ENCODE peak calls at places on chromosomes 1 and 21, in six cellular contexts. M is testis, O is kidney, G is uterus, A is heart right ventricle, V is suprapubic skin. Y is an unnamed sample.

GRCh38 chr1:242008788-242009500 is 10.0 kb upstream of the MAP1LC3C start:
- DNase-seq in M (no peak), O (no peak), G (peak), A (no peak), V (peak), Y (no peak)

GRCh38 chr21:41675574-41675973 is 91.3 kb downstream of the RIPK4 start:
- DNase-seq in M (no peak), O (no peak), G (no peak), A (no peak), V (peak), Y (no peak)

GRCh38 chr1:235703516-235703915 is 53.9 kb upstream of the GNG4 start:
- DNase-seq in M (no peak), O (no peak), G (no peak), A (no peak), V (no peak), Y (no peak)

GRCh38 chr1:170461762-170462384 is 70.1 kb upstream of the GORAB start:
- DNase-seq in M (peak), O (no peak), G (no peak), A (no peak), V (no peak), Y (no peak)

GRCh38 chr1:156336242-156336641 is 1.9 kb downstream of the CCT3 start:
- DNase-seq in M (no peak), O (no peak), G (no peak), A (no peak), V (no peak), Y (no peak)

GRCh38 chr1:167430134-167430848 is 88.0 kb downstream of the CD247 start:
- DNase-seq in M (no peak), O (no peak), G (no peak), A (no peak), V (no peak), Y (no peak)

GRCh38 chr1:57696904-57697303 is 273.0 kb upstream of the DAB1 start:
- DNase-seq in M (no peak), O (no peak), G (no peak), A (no peak), V (no peak), Y (no peak)

GRCh38 chr1:22944656-22945055 is 28.0 kb downstream of the LACTBL1 start:
- DNase-seq in M (no peak), O (no peak), G (no peak), A (no peak), V (peak), Y (no peak)

GRCh38 chr1:176567190-176567794 is 104.3 kb downstream of the PAPPA2 start:
- DNase-seq in M (no peak), O (no peak), G (no peak), A (no peak), V (no peak), Y (no peak)

GRCh38 chr1:27522148-27522859 is 32.3 kb upstream of the WASF2 start:
- DNase-seq in M (no peak), O (no peak), G (no peak), A (no peak), V (peak), Y (peak)

GRCh38 chr1:234162661-234163060 is 210.6 kb upstream of the COA6 start:
- DNase-seq in M (no peak), O (no peak), G (no peak), A (no peak), V (no peak), Y (no peak)

GRCh38 chr1:110672753-110673108 is 2.0 kb downstream of the KCNA3 start:
- DNase-seq in M (no peak), O (no peak), G (no peak), A (no peak), V (no peak), Y (no peak)
- H3K4me3 ChIP-seq in M (no peak), O (no peak), G (no peak), A (peak), V (peak), Y (peak)

DNA sequence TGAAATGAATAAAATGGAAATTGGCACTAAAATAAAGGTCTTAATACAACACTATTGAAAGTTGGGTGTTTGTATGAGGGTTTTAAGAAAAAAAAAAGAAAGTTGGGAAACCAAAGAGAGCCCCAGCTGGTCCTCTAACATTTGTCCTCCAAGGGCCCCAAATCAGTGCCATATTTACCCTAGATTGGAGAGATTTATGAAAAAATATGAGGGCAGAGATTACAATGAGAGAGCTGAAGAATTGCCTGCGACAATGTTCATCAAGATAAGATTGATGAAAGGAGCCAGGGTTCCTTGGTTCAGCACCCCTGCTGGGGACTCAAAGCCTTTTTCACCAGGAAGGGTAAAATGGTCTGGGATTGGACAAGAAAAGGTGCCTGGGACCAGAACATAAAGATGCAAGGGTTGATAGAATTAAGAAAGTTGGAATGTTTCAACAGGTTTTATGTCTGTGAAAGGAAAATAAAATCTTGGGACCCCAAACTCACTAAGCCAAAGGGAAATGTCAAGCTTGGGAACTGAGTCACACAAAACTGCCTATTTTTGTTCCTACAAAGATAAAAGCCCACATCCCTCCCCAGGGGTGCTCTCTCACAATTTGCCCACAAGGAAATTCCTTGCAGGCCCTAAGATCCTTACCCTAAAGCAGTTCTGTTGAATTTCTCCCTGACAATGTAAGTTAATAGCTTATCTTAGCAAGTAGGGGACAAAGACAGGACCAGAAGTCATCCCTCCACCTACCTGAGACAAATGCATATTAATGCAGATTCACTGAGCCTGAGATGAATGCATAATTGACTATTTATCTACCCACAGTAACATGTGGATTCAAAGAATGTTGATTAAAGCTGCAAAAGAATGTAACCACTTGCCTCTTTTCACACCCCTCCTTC is 26.8 kb downstream of the CBR1 start:
- DNase-seq in M (no peak), O (no peak), G (no peak), A (no peak), V (no peak), Y (no peak)
- TF ChIP-seq CTCF in M (no peak), O (no peak), G (no peak), A (no peak), V (no peak), Y (no peak)

GRCh38 chr1:178485467-178486098 is 11.2 kb downstream of the CLEC20A start:
- DNase-seq in M (no peak), O (no peak), G (no peak), A (no peak), V (no peak), Y (no peak)

GRCh38 chr1:178487070-178487615 is 9.6 kb downstream of the CLEC20A start:
- DNase-seq in M (no peak), O (no peak), G (no peak), A (no peak), V (no peak), Y (no peak)

GRCh38 chr1:178488393-178488792 is 8.4 kb downstream of the CLEC20A start:
- DNase-seq in M (no peak), O (no peak), G (no peak), A (no peak), V (no peak), Y (no peak)

GRCh38 chr1:178484698-178485225 is 12.0 kb downstream of the CLEC20A start:
- DNase-seq in M (no peak), O (no peak), G (no peak), A (no peak), V (no peak), Y (no peak)

GRCh38 chr1:178486100-178487069 is 10.4 kb downstream of the CLEC20A start:
- DNase-seq in M (no peak), O (no peak), G (no peak), A (no peak), V (no peak), Y (no peak)
- H3K4me3 ChIP-seq in M (peak), O (no peak), G (no peak), A (peak), V (peak), Y (peak)

GRCh38 chr1:36608272-36608671 is 125.6 kb upstream of the CSF3R start:
- DNase-seq in M (no peak), O (no peak), G (no peak), A (no peak), V (no peak), Y (no peak)

GRCh38 chr1:36606908-36607651 is 124.4 kb upstream of the CSF3R start:
- DNase-seq in M (no peak), O (no peak), G (no peak), A (no peak), V (no peak), Y (no peak)

GRCh38 chr1:36612121-36612520 is 129.4 kb upstream of the CSF3R start:
- DNase-seq in M (no peak), O (no peak), G (no peak), A (no peak), V (no peak), Y (no peak)

GRCh38 chr1:36605942-36606690 is 123.4 kb upstream of the CSF3R start:
- DNase-seq in M (no peak), O (no peak), G (no peak), A (no peak), V (no peak), Y (no peak)

GRCh38 chr1:36609241-36610027 is 126.7 kb upstream of the CSF3R start:
- DNase-seq in M (peak), O (no peak), G (no peak), A (no peak), V (no peak), Y (no peak)
- TF ChIP-seq CTCF in M (peak), O (peak), G (no peak), A (peak), V (no peak), Y (no peak)

DNA sequence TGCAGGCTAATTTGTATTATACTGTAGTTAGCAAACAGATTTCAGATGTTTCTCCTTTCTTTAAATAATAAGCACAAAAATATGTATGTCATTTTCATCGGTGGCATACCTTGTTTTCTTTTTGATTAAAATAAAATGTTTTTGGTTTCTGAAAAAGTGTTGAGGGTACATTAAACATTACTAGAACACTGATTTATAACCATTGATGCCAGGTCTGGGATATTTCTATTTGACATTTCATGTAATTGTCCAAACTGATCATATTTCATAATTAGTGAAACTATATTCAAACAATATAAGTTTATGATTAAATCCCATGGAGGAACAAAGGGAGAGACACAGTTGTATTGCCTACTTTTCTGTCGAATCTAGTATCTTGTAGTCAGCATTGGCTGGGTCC is 99.7 kb upstream of the ADGRL2 start:
- DNase-seq in M (no peak), O (no peak), G (no peak), A (no peak), V (no peak), Y (no peak)
- H3K4me3 ChIP-seq in M (no peak), O (peak), G (no peak), A (no peak), V (peak), Y (no peak)